ENCODE peak calls at places on chromosomes 2 and 18, in four cellular contexts. S is esophagus squamous epithelium, C is small intestine, O is GM23338. Z is an unnamed sample. For H3K36me3, the result is how much of the 10 kb centered on the place peaks cover.

GRCh38 chr18:79574938-79575525 is 104.6 kb upstream of the CTDP1 start:
- DNase-seq in S (no peak), C (peak), O (no peak), Z (no peak)

GRCh38 chr2:127118467-127118866 is 11.5 kb upstream of the BIN1 start:
- DNase-seq in S (no peak), C (no peak), O (no peak), Z (no peak)

GRCh38 chr18:60538891-60539290 is 166.3 kb upstream of the MC4R start:
- DNase-seq in S (no peak), C (no peak), O (no peak), Z (no peak)

GRCh38 chr2:17171446-17172049 is 346.7 kb downstream of the RAD51AP2 start:
- DNase-seq in S (no peak), C (peak), O (peak), Z (no peak)

GRCh38 chr2:40479995-40480525 is 28.2 kb upstream of the SLC8A1 start:
- DNase-seq in S (no peak), C (no peak), O (no peak), Z (no peak)

GRCh38 chr18:24659837-24660720 is 199.6 kb downstream of the HRH4 start:
- DNase-seq in S (no peak), C (peak), O (no peak), Z (no peak)

GRCh38 chr18:48022531-48023330 is 92.3 kb upstream of the SMAD2 start:
- DNase-seq in S (no peak), C (peak), O (peak), Z (peak)

GRCh38 chr2:885230-886071 is 65.2 kb upstream of the SNTG2 start:
- DNase-seq in S (no peak), C (no peak), O (no peak), Z (peak)

GRCh38 chr2:20972110-20972509 is 71.8 kb downstream of the APOB start:
- DNase-seq in S (no peak), C (no peak), O (no peak), Z (no peak)

GRCh38 chr2:201697899-201698298 is 545 bp downstream of the MPP4 start:
- DNase-seq in S (no peak), C (no peak), O (no peak), Z (no peak)

GRCh38 chr2:61469424-61470121 is 1.3 kb downstream of the USP34 start:
- DNase-seq in S (no peak), C (peak), O (no peak), Z (peak)

GRCh38 chr2:10787176-10787968 is 25.2 kb downstream of the PDIA6 start:
- DNase-seq in S (no peak), C (no peak), O (peak), Z (peak)

GRCh38 chr18:48833701-48834394 is 116.9 kb downstream of the SMAD7 start:
- DNase-seq in S (no peak), C (peak), O (no peak), Z (no peak)

GRCh38 chr2:208031608-208032019 is 6.3 kb upstream of the PLEKHM3 start:
- DNase-seq in S (no peak), C (no peak), O (no peak), Z (no peak)

GRCh38 chr2:201900362-201900761 is 94.0 kb downstream of the CDK15 start:
- DNase-seq in S (no peak), C (peak), O (no peak), Z (no peak)

GRCh38 chr18:22975508-22975907 is 42.4 kb downstream of the RBBP8 start:
- DNase-seq in S (no peak), C (peak), O (no peak), Z (no peak)

GRCh38 chr2:72943540-72944395 is 26.4 kb downstream of the EMX1 start:
- DNase-seq in S (no peak), C (no peak), O (no peak), Z (no peak)

GRCh38 chr2:112110966-112111365 is 27.2 kb upstream of the FBLN7 start:
- DNase-seq in S (no peak), C (no peak), O (no peak), Z (no peak)

GRCh38 chr2:42138163-42139016 is 30.8 kb upstream of the EML4 start:
- DNase-seq in S (no peak), C (no peak), O (no peak), Z (no peak)

GRCh38 chr18:37258819-37259218 is 306.8 kb downstream of the CELF4 start:
- DNase-seq in S (no peak), C (no peak), O (no peak), Z (no peak)

GRCh38 chr2:172342611-172343010 is 84.8 kb upstream of the ITGA6 start:
- DNase-seq in S (no peak), C (no peak), O (no peak), Z (no peak)

GRCh38 chr2:10584843-10585475 is 104.8 kb downstream of the NOL10 start:
- DNase-seq in S (no peak), C (no peak), O (no peak), Z (no peak)

GRCh38 chr18:70044626-70045025 is 97.0 kb upstream of the CD226 start:
- DNase-seq in S (no peak), C (no peak), O (no peak), Z (no peak)

GRCh38 chr2:203532957-203533695 is 2.0 kb downstream of the RAPH1 start:
- DNase-seq in S (no peak), C (no peak), O (peak), Z (peak)
- H3K4me3 ChIP-seq in S (peak), C (peak), O (peak), Z (peak)

DNA sequence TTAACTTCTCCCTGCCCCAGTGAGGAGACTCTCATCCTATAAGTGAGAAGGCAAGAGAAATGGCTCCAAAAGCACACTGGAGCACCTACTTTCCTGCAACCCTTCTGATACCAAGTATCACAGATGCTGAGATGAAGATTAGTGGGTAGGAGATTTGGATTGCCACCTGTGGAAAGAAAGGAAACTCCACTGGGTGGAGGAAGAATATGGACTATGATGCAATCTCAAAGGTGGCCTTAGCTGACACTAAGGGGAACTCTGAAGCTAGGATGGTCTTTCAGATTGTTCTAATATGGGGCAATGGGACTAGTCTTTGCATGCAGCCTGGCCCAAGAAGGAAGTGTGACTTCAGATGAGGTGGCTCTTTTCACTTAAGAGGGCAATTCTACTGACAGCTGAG is 21.6 kb downstream of the PRKRA start:
- DNase-seq in S (no peak), C (no peak), O (no peak), Z (no peak)
- H3K36me3 ChIP-seq in S (under half), C (under half), O (under half), Z (under half)

DNA sequence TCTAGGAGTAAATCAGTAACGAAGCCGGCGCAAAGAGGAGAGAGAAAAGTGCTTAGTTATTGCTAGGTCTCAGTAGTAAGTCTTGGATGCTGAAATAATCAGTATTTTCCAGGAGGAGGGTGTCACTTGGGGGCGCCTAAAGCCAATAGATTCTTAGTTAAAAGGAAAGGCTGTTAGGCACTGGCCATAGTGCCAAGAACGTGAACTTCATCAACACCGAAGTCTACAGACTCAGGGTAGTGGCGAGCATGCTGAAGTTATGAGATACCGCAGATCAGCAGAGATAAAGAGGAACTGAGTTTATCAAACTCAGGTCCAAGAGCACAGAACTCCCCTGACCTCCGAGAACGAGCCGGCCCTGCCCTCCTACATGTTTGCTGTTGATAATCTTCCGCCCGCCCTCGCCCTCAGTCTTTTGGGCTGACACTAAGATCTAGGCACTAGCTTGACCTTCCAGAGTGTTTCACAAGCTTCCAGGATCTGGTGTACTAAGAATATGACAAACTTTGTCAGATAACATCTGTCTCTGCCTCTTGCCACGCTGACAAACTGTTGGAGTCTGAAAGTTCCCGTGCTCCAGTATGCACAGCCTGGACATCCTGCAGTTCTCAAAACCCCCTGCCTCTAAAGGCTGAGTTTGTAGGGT is 49.2 kb downstream of the CYB5A start:
- DNase-seq in S (no peak), C (peak), O (peak), Z (no peak)
- H3K4me3 ChIP-seq in S (no peak), C (no peak), O (no peak), Z (no peak)

DNA sequence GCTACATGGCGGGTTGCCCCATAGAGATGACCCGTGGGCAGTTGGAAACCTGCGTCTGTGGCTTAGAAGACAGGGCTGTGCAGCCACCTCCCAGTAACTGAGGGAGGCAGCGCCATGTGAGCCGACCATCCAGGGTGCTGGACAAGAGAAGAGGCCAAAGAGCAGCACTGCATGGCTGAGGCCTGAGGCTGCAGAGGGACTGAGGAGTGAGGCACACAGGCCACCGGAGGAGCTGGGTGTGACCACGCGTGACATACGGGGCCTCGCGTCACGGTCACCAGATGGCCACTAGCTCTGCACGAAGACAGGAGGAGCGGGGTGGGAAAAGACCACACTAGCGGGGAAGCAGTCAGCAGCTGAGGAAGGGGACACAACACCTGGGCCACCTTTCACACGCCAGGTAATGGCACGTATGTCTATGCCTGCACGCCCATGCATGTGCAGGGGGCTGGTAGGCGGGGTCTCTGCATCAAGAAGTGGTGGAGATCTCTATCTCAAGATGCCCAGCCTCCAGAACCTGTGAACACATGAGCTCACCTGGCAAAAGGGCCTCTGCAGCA is 61.4 kb downstream of the NDUFA10 start:
- DNase-seq in S (no peak), C (no peak), O (no peak), Z (no peak)
- H3K36me3 ChIP-seq in S (under half), C (under half), O (under half), Z (under half)

GRCh38 chr18:59536181-59536580 is 161.0 kb downstream of the CCBE1 start:
- DNase-seq in S (no peak), C (no peak), O (no peak), Z (no peak)
- H3K4me3 ChIP-seq in S (no peak), C (no peak), O (no peak), Z (no peak)

GRCh38 chr2:224532931-224533330 is 52.2 kb downstream of the CUL3 start:
- DNase-seq in S (no peak), C (no peak), O (no peak), Z (no peak)

DNA sequence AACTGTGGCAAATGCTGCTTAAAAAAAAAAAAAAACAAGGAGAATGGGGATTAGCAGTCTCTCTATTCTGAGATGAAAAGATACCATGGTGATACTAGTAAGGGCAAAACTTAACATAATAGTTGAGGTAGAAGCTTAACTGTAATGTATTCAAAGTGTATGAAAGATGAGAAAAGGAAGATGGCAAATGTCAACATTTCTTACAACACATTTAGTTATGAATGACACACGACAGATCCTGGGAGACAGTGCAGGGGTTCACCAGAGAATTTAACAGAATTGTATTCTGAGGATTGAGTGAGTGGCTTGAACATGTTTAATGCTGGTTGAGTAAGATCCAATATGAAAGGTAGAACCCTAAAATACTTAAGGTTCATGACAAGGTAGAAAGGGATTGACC is 52.7 kb downstream of the CUL3 start:
- DNase-seq in S (no peak), C (no peak), O (no peak), Z (no peak)
- H3K36me3 ChIP-seq in S (under half), C (under half), O (under half), Z (under half)

DNA sequence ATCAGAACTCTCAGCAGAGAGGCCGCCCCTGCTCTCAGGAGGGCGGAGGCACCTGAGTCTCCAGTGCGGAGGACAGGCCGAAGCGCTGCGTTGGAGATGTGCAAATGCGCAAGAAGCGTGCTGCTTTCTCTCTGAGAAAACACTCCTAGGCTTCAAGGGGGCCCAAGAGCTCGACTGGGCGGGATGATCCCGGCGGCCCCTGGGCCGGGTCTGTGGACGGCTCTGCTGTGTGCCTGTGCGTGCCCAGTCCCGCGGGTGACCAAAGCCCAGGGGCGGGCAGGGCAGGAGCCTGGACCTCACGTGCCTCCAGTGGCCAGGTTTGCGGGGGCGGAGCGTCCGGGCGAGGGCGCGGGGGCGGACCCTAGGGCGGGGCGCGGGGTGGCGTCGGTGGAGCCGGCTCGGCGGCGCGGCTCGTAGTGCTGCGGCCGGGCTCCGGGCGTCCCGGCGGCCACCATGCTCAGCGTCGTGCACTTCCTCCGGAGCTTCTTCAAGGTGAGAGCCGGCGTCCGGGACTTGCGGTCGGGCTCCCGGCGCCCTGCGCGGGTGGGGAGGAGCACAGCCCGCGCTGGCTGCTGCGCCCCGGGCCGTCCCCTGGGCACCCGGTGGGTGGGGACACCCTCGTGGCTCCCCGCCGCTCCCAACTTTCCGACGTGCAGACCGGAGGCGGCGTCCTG is at the start of gene ARHGEF4:
- DNase-seq in S (no peak), C (peak), O (peak), Z (peak)
- H3K4me3 ChIP-seq in S (peak), C (peak), O (peak), Z (peak)

Z was measured in H7.